ENCODE peak calls at places on chromosomes 4 and X, in ten cellular contexts. D, X, B, U, N, I, M, C, Q and S are unnamed samples.

GRCh38 chr4:47926667-47927258 is 12.4 kb upstream of the NFXL1 start:
- DNase-seq in D (no peak), X (no peak), B (peak; percentile 82), U (peak; percentile 72), N (peak; percentile 59), I (peak; percentile 32), M (no peak), C (peak; percentile 48), Q (peak; percentile 49), S (peak; percentile 49)

GRCh38 chr4:84470204-84470785 is 28.8 kb downstream of the NKX6-1 start:
- DNase-seq in D (no peak), X (no peak), B (peak; percentile 46), U (no peak), N (no peak), I (no peak), M (no peak), C (no peak), Q (no peak), S (no peak)

GRCh38 chr4:52925531-52925968 is 63.4 kb downstream of the RASL11B start:
- DNase-seq in D (no peak), X (no peak), B (no peak), U (no peak), N (no peak), I (peak; percentile 8), M (no peak), C (no peak), Q (peak; percentile 14), S (no peak)

GRCh38 chrX:12489341-12489740 is 301.9 kb upstream of the PRPS2 start:
- DNase-seq in D (no peak), X (no peak), B (no peak), U (no peak), N (no peak), I (no peak), M (no peak), C (no peak), Q (no peak), S (no peak)

GRCh38 chrX:103628386-103629290 is at the start of gene TCEAL1:
- DNase-seq in D (no peak), X (peak; percentile 89), B (peak; percentile 83), U (peak; percentile 87), N (peak; percentile 84), I (peak; percentile 38), M (peak; percentile 82), C (peak; percentile 12), Q (peak; percentile 52), S (no peak)

GRCh38 chr4:112807999-112808398 is 171.1 kb downstream of the LARP7 start:
- DNase-seq in D (no peak), X (no peak), B (no peak), U (no peak), N (no peak), I (no peak), M (no peak), C (no peak), Q (no peak), S (no peak)

GRCh38 chr4:87192155-87192919 is 28.1 kb downstream of the KLHL8 start:
- DNase-seq in D (no peak), X (no peak), B (no peak), U (no peak), N (no peak), I (peak; percentile 40), M (no peak), C (peak; percentile 7), Q (peak; percentile 55), S (no peak)

GRCh38 chrX:118702741-118703140 is 24.7 kb upstream of the IL13RA1 start:
- DNase-seq in D (no peak), X (no peak), B (no peak), U (no peak), N (no peak), I (peak; percentile 26), M (no peak), C (no peak), Q (peak; percentile 41), S (no peak)

GRCh38 chrX:129755779-129756650 is 17.2 kb downstream of the XPNPEP2 start:
- DNase-seq in D (no peak), X (no peak), B (peak; percentile 73), U (peak; percentile 22), N (no peak), I (no peak), M (no peak), C (no peak), Q (no peak), S (no peak)

GRCh38 chr4:30912098-30912719 is 192.0 kb downstream of the PCDH7 start:
- DNase-seq in D (no peak), X (no peak), B (no peak), U (no peak), N (no peak), I (peak; percentile 72), M (no peak), C (peak; percentile 22), Q (peak; percentile 77), S (no peak)

GRCh38 chr4:94446386-94446785 is 5.4 kb upstream of the PDLIM5 start:
- DNase-seq in D (no peak), X (no peak), B (no peak), U (no peak), N (no peak), I (peak; percentile 89), M (no peak), C (peak; percentile 86), Q (peak; percentile 92), S (peak; percentile 91)

GRCh38 chrX:45557390-45557789 is 356.7 kb upstream of the DIPK2B start:
- DNase-seq in D (no peak), X (no peak), B (no peak), U (no peak), N (no peak), I (no peak), M (no peak), C (no peak), Q (no peak), S (no peak)

GRCh38 chr4:40665844-40666243 is 36.2 kb upstream of the RBM47 start:
- DNase-seq in D (no peak), X (no peak), B (no peak), U (no peak), N (no peak), I (no peak), M (no peak), C (no peak), Q (no peak), S (no peak)

GRCh38 chr4:142671516-142671915 is 174.6 kb downstream of the INPP4B start:
- DNase-seq in D (no peak), X (no peak), B (no peak), U (no peak), N (no peak), I (no peak), M (no peak), C (no peak), Q (no peak), S (no peak)
- TF ChIP-seq CTCF in D (no peak), X (no peak), B (peak; percentile 63), U (no peak), N (no peak), I (no peak), M (no peak), C (peak; percentile 17), Q (no peak), S (peak; percentile 45)

DNA sequence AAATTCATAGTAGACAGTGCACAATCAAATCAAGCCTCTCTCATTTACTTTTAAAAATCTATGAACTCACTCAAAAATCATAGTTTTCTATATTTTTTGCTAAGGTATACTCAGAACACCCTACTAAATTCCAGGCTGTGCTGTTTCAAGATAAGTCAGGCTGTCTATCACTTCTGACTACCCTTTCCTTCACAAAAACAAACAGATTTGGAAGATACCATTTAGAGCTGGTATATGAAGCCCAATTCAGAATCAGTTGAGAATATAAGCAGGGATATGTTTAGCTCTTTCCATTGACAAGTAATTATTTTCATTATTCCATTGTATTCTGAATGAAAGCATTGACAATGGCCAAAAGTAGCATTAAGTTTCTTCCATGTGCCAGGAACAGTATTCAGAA is 53.1 kb downstream of the CXCL1 start:
- DNase-seq in D (no peak), X (no peak), B (no peak), U (no peak), N (no peak), I (no peak), M (no peak), C (no peak), Q (no peak), S (no peak)
- H3K27ac ChIP-seq in D (no peak overlapping the region), X (no peak overlapping the region), B (no peak overlapping the region), U (no peak overlapping the region), N (no peak overlapping the region), I (no peak overlapping the region), M (no peak overlapping the region), C (no peak overlapping the region), Q (no peak overlapping the region), S (peak overlapping the region; percentile 13)

DNA sequence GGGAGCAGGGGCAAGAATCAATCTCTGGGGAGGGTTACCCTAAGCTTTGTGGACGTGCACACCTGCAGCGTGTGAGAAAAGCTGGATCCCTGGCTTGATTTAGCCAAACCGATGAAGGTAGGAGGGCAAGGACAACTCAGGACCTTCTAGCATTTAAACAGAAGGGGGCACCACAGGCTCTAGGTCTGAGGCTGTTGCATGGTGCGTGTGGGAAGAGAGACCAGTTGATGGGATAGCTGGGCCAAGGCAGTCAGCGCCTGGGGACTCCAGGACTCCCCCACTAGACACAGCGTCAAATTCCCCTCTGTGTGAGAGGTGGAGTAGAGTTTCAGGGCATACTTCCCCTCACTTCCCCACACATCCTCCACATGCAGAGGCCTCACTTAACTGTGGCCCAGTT is 4.3 kb downstream of the GABRQ start:
- DNase-seq in D (no peak), X (no peak), B (peak; percentile 61), U (no peak), N (no peak), I (no peak), M (no peak), C (no peak), Q (no peak), S (no peak)
- TF ChIP-seq CTCF in D (no peak), X (no peak), B (peak; percentile 53), U (no peak), N (peak; percentile 18), I (no peak), M (no peak), C (peak; percentile 23), Q (no peak), S (peak; percentile 19)

GRCh38 chr4:6343950-6344408 is 74.3 kb downstream of the WFS1 start:
- DNase-seq in D (no peak), X (no peak), B (peak; percentile 64), U (peak; percentile 74), N (no peak), I (peak; percentile 76), M (no peak), C (peak; percentile 23), Q (peak; percentile 82), S (peak; percentile 32)
- H3K27ac ChIP-seq in D (no peak overlapping the region), X (no peak overlapping the region), B (no peak overlapping the region), U (no peak overlapping the region), N (no peak overlapping the region), I (peak overlapping the region; percentile 67), M (no peak overlapping the region), C (no peak overlapping the region), Q (no peak overlapping the region), S (no peak overlapping the region)

GRCh38 chr4:144318797-144319196 is 178.3 kb upstream of the GYPA start:
- DNase-seq in D (no peak), X (no peak), B (no peak), U (no peak), N (no peak), I (no peak), M (no peak), C (no peak), Q (no peak), S (no peak)
- TF ChIP-seq CTCF in D (no peak), X (no peak), B (peak; percentile 43), U (no peak), N (no peak), I (no peak), M (no peak), C (peak; percentile 6), Q (no peak), S (no peak)